ENCODE peak calls at places on chromosome 18, in ten cellular contexts. One of them, this sample, is unnamed.

GRCh38 chr18:22031581-22031980 is 137.8 kb upstream of the GATA6 start:
- DNase-seq in Peyer's patch: no peak
- DNase-seq in OCI-LY7: no peak
- DNase-seq in small intestine: no peak
- DNase-seq in PC-3: peak; percentile 62
- DNase-seq in sigmoid colon: no peak
- DNase-seq in endothelial cell of umbilical vein: no peak
- DNase-seq in iPS DF 6.9: no peak
- DNase-seq in left ventricle myocardium inferior: no peak
- DNase-seq in AG04450: no peak
- DNase-seq in this sample: no peak

GRCh38 chr18:41906528-41907256 is 48.3 kb upstream of the PIK3C3 start:
- DNase-seq in Peyer's patch: no peak
- DNase-seq in OCI-LY7: peak; percentile 15
- DNase-seq in small intestine: peak; percentile 31
- DNase-seq in PC-3: peak; percentile 61
- DNase-seq in sigmoid colon: no peak
- DNase-seq in endothelial cell of umbilical vein: peak; percentile 47
- DNase-seq in iPS DF 6.9: peak; percentile 13
- DNase-seq in left ventricle myocardium inferior: no peak
- DNase-seq in AG04450: peak; percentile 39
- DNase-seq in this sample: peak; percentile 34

GRCh38 chr18:76452357-76452756 is 42.7 kb downstream of the ZNF516 start:
- DNase-seq in Peyer's patch: no peak
- DNase-seq in OCI-LY7: no peak
- DNase-seq in small intestine: no peak
- DNase-seq in PC-3: no peak
- DNase-seq in sigmoid colon: peak; percentile 61
- DNase-seq in endothelial cell of umbilical vein: no peak
- DNase-seq in iPS DF 6.9: no peak
- DNase-seq in left ventricle myocardium inferior: no peak
- DNase-seq in AG04450: no peak
- DNase-seq in this sample: no peak

GRCh38 chr18:79493801-79494211 is 98.1 kb downstream of the NFATC1 start:
- DNase-seq in Peyer's patch: peak; percentile 44
- DNase-seq in OCI-LY7: no peak
- DNase-seq in small intestine: no peak
- DNase-seq in PC-3: no peak
- DNase-seq in sigmoid colon: peak; percentile 55
- DNase-seq in endothelial cell of umbilical vein: no peak
- DNase-seq in iPS DF 6.9: no peak
- DNase-seq in left ventricle myocardium inferior: peak; percentile 13
- DNase-seq in AG04450: no peak
- DNase-seq in this sample: no peak

GRCh38 chr18:8084160-8084559 is 517.0 kb downstream of the PTPRM start:
- DNase-seq in Peyer's patch: no peak
- DNase-seq in OCI-LY7: peak; percentile 20
- DNase-seq in small intestine: peak; percentile 12
- DNase-seq in PC-3: peak; percentile 82
- DNase-seq in sigmoid colon: no peak
- DNase-seq in endothelial cell of umbilical vein: peak; percentile 43
- DNase-seq in iPS DF 6.9: peak; percentile 94
- DNase-seq in left ventricle myocardium inferior: no peak
- DNase-seq in AG04450: peak; percentile 6
- DNase-seq in this sample: no peak

GRCh38 chr18:30903566-30903965 is 139.0 kb downstream of the DSC3 start:
- DNase-seq in Peyer's patch: no peak
- DNase-seq in OCI-LY7: no peak
- DNase-seq in small intestine: no peak
- DNase-seq in PC-3: peak; percentile 93
- DNase-seq in sigmoid colon: no peak
- DNase-seq in endothelial cell of umbilical vein: no peak
- DNase-seq in iPS DF 6.9: no peak
- DNase-seq in left ventricle myocardium inferior: no peak
- DNase-seq in AG04450: no peak
- DNase-seq in this sample: peak; percentile 2

GRCh38 chr18:74513149-74513882 is 17.2 kb downstream of the CNDP2 start:
- DNase-seq in Peyer's patch: peak; percentile 44
- DNase-seq in OCI-LY7: no peak
- DNase-seq in small intestine: no peak
- DNase-seq in PC-3: no peak
- DNase-seq in sigmoid colon: peak; percentile 60
- DNase-seq in endothelial cell of umbilical vein: no peak
- DNase-seq in iPS DF 6.9: no peak
- DNase-seq in left ventricle myocardium inferior: no peak
- DNase-seq in AG04450: no peak
- DNase-seq in this sample: no peak

GRCh38 chr18:11739893-11740292 is 50.8 kb downstream of the GNAL start:
- DNase-seq in Peyer's patch: no peak
- DNase-seq in OCI-LY7: no peak
- DNase-seq in small intestine: no peak
- DNase-seq in PC-3: no peak
- DNase-seq in sigmoid colon: no peak
- DNase-seq in endothelial cell of umbilical vein: no peak
- DNase-seq in iPS DF 6.9: no peak
- DNase-seq in left ventricle myocardium inferior: no peak
- DNase-seq in AG04450: no peak
- DNase-seq in this sample: no peak

GRCh38 chr18:57909620-57910019 is 106.5 kb upstream of the ATP8B1 start:
- DNase-seq in Peyer's patch: peak; percentile 87
- DNase-seq in OCI-LY7: no peak
- DNase-seq in small intestine: peak; percentile 88
- DNase-seq in PC-3: peak; percentile 47
- DNase-seq in sigmoid colon: no peak
- DNase-seq in endothelial cell of umbilical vein: no peak
- DNase-seq in iPS DF 6.9: no peak
- DNase-seq in left ventricle myocardium inferior: no peak
- DNase-seq in AG04450: no peak
- DNase-seq in this sample: no peak

GRCh38 chr18:4391859-4392258 is 63.2 kb downstream of the DLGAP1 start:
- DNase-seq in Peyer's patch: no peak
- DNase-seq in OCI-LY7: peak; percentile 8
- DNase-seq in small intestine: no peak
- DNase-seq in PC-3: no peak
- DNase-seq in sigmoid colon: no peak
- DNase-seq in endothelial cell of umbilical vein: no peak
- DNase-seq in iPS DF 6.9: no peak
- DNase-seq in left ventricle myocardium inferior: no peak
- DNase-seq in AG04450: no peak
- DNase-seq in this sample: no peak

GRCh38 chr18:8403713-8404112 is 205.5 kb upstream of the RAB12 start:
- DNase-seq in Peyer's patch: no peak
- DNase-seq in OCI-LY7: no peak
- DNase-seq in small intestine: no peak
- DNase-seq in PC-3: no peak
- DNase-seq in sigmoid colon: no peak
- DNase-seq in endothelial cell of umbilical vein: no peak
- DNase-seq in iPS DF 6.9: no peak
- DNase-seq in left ventricle myocardium inferior: no peak
- DNase-seq in AG04450: no peak
- DNase-seq in this sample: no peak

GRCh38 chr18:65606551-65607130 is 144.2 kb upstream of the CDH7 start:
- DNase-seq in Peyer's patch: no peak
- DNase-seq in OCI-LY7: no peak
- DNase-seq in small intestine: no peak
- DNase-seq in PC-3: peak; percentile 40
- DNase-seq in sigmoid colon: no peak
- DNase-seq in endothelial cell of umbilical vein: peak; percentile 34
- DNase-seq in iPS DF 6.9: no peak
- DNase-seq in left ventricle myocardium inferior: no peak
- DNase-seq in AG04450: no peak
- DNase-seq in this sample: no peak

GRCh38 chr18:7482342-7482741 is 84.8 kb upstream of the PTPRM start:
- DNase-seq in Peyer's patch: no peak
- DNase-seq in OCI-LY7: no peak
- DNase-seq in small intestine: no peak
- DNase-seq in PC-3: no peak
- DNase-seq in sigmoid colon: no peak
- DNase-seq in endothelial cell of umbilical vein: no peak
- DNase-seq in iPS DF 6.9: no peak
- DNase-seq in left ventricle myocardium inferior: no peak
- DNase-seq in AG04450: no peak
- DNase-seq in this sample: no peak

GRCh38 chr18:9922592-9923308 is 8.9 kb downstream of the VAPA start:
- DNase-seq in Peyer's patch: no peak
- DNase-seq in OCI-LY7: no peak
- DNase-seq in small intestine: no peak
- DNase-seq in PC-3: no peak
- DNase-seq in sigmoid colon: no peak
- DNase-seq in endothelial cell of umbilical vein: no peak
- DNase-seq in iPS DF 6.9: no peak
- DNase-seq in left ventricle myocardium inferior: no peak
- DNase-seq in AG04450: no peak
- DNase-seq in this sample: no peak

GRCh38 chr18:74420491-74420890 is 36.6 kb downstream of the DIPK1C start:
- DNase-seq in Peyer's patch: no peak
- DNase-seq in OCI-LY7: no peak
- DNase-seq in small intestine: no peak
- DNase-seq in PC-3: no peak
- DNase-seq in sigmoid colon: peak; percentile 76
- DNase-seq in endothelial cell of umbilical vein: no peak
- DNase-seq in iPS DF 6.9: no peak
- DNase-seq in left ventricle myocardium inferior: peak; percentile 41
- DNase-seq in AG04450: no peak
- DNase-seq in this sample: no peak

GRCh38 chr18:63247506-63248394 is 71.8 kb downstream of the BCL2 start:
- DNase-seq in Peyer's patch: no peak
- DNase-seq in OCI-LY7: no peak
- DNase-seq in small intestine: no peak
- DNase-seq in PC-3: no peak
- DNase-seq in sigmoid colon: no peak
- DNase-seq in endothelial cell of umbilical vein: no peak
- DNase-seq in iPS DF 6.9: no peak
- DNase-seq in left ventricle myocardium inferior: no peak
- DNase-seq in AG04450: no peak
- DNase-seq in this sample: no peak

GRCh38 chr18:63241317-63241712 is 78.3 kb downstream of the BCL2 start:
- DNase-seq in Peyer's patch: no peak
- DNase-seq in OCI-LY7: no peak
- DNase-seq in small intestine: no peak
- DNase-seq in PC-3: no peak
- DNase-seq in sigmoid colon: no peak
- DNase-seq in endothelial cell of umbilical vein: no peak
- DNase-seq in iPS DF 6.9: no peak
- DNase-seq in left ventricle myocardium inferior: no peak
- DNase-seq in AG04450: no peak
- DNase-seq in this sample: no peak

GRCh38 chr18:63241739-63242138 is 77.8 kb downstream of the BCL2 start:
- DNase-seq in Peyer's patch: no peak
- DNase-seq in OCI-LY7: no peak
- DNase-seq in small intestine: peak; percentile 65
- DNase-seq in PC-3: no peak
- DNase-seq in sigmoid colon: no peak
- DNase-seq in endothelial cell of umbilical vein: no peak
- DNase-seq in iPS DF 6.9: no peak
- DNase-seq in left ventricle myocardium inferior: no peak
- DNase-seq in AG04450: no peak
- DNase-seq in this sample: no peak

GRCh38 chr18:63240541-63241316 is 78.8 kb downstream of the BCL2 start:
- DNase-seq in Peyer's patch: no peak
- DNase-seq in OCI-LY7: no peak
- DNase-seq in small intestine: no peak
- DNase-seq in PC-3: no peak
- DNase-seq in sigmoid colon: no peak
- DNase-seq in endothelial cell of umbilical vein: no peak
- DNase-seq in iPS DF 6.9: no peak
- DNase-seq in left ventricle myocardium inferior: no peak
- DNase-seq in AG04450: no peak
- DNase-seq in this sample: no peak

DNA sequence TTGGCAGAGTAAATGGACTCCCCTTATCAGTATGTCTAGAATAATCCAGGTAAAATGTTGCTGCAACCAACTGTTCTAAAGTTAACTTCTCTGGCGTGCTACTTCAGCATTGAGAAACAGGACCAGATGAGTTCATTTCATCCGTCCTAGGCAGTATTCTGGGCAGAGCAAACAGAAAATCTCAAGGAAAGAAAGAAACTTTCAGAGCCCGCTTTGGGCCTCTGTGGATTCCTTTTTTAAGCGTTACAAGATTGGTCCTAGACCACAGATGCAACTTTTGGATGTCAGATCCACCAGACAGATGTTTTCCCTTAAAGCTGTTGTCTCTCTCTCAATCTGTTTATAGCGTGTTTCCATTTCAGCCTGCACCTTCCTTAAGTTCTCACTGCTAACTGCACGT is 75.0 kb downstream of the BCL2 start:
- DNase-seq in Peyer's patch: no peak
- DNase-seq in OCI-LY7: no peak
- DNase-seq in small intestine: no peak
- DNase-seq in PC-3: no peak
- DNase-seq in sigmoid colon: no peak
- DNase-seq in endothelial cell of umbilical vein: no peak
- DNase-seq in iPS DF 6.9: no peak
- DNase-seq in left ventricle myocardium inferior: no peak
- DNase-seq in AG04450: no peak
- DNase-seq in this sample: no peak
- H3K27ac ChIP-seq in Peyer's patch: no peak overlapping the region
- H3K27ac ChIP-seq in OCI-LY7: no peak overlapping the region
- H3K27ac ChIP-seq in small intestine: peak overlapping the region; percentile 9
- H3K27ac ChIP-seq in PC-3: no peak overlapping the region
- H3K27ac ChIP-seq in sigmoid colon: peak overlapping the region; percentile 23
- H3K27ac ChIP-seq in endothelial cell of umbilical vein: no peak overlapping the region
- H3K27ac ChIP-seq in iPS DF 6.9: no peak overlapping the region
- H3K27ac ChIP-seq in left ventricle myocardium inferior: peak overlapping the region; percentile 38
- H3K27ac ChIP-seq in AG04450: no peak overlapping the region
- H3K27ac ChIP-seq in this sample: no peak overlapping the region

GRCh38 chr18:71398530-71398929 is 1109.7 kb downstream of the SOCS6 start:
- DNase-seq in Peyer's patch: no peak
- DNase-seq in OCI-LY7: no peak
- DNase-seq in small intestine: no peak
- DNase-seq in PC-3: peak; percentile 52
- DNase-seq in sigmoid colon: no peak
- DNase-seq in endothelial cell of umbilical vein: peak; percentile 35
- DNase-seq in iPS DF 6.9: no peak
- DNase-seq in left ventricle myocardium inferior: no peak
- DNase-seq in AG04450: no peak
- DNase-seq in this sample: no peak
- H3K9me3 ChIP-seq in Peyer's patch: no peaks in the 10 kb centered on the region
- H3K9me3 ChIP-seq in OCI-LY7: no peaks in the 10 kb centered on the region
- H3K9me3 ChIP-seq in small intestine: no peaks in the 10 kb centered on the region
- H3K9me3 ChIP-seq in PC-3: no peaks in the 10 kb centered on the region
- H3K9me3 ChIP-seq in sigmoid colon: no peaks in the 10 kb centered on the region
- H3K9me3 ChIP-seq in endothelial cell of umbilical vein: no peaks in the 10 kb centered on the region
- H3K9me3 ChIP-seq in iPS DF 6.9: no peaks in the 10 kb centered on the region
- H3K9me3 ChIP-seq in left ventricle myocardium inferior: no peaks in the 10 kb centered on the region
- H3K9me3 ChIP-seq in AG04450: no peaks in the 10 kb centered on the region
- H3K9me3 ChIP-seq in this sample: no peaks in the 10 kb centered on the region

GRCh38 chr18:47284691-47285370 is 33.4 kb upstream of the SKOR2 start:
- DNase-seq in Peyer's patch: no peak
- DNase-seq in OCI-LY7: no peak
- DNase-seq in small intestine: no peak
- DNase-seq in PC-3: no peak
- DNase-seq in sigmoid colon: no peak
- DNase-seq in endothelial cell of umbilical vein: no peak
- DNase-seq in iPS DF 6.9: no peak
- DNase-seq in left ventricle myocardium inferior: no peak
- DNase-seq in AG04450: no peak
- DNase-seq in this sample: no peak
- H3K4me3 ChIP-seq in Peyer's patch: no peak overlapping the region
- H3K4me3 ChIP-seq in OCI-LY7: no peak overlapping the region
- H3K4me3 ChIP-seq in small intestine: no peak overlapping the region
- H3K4me3 ChIP-seq in PC-3: no peak overlapping the region
- H3K4me3 ChIP-seq in sigmoid colon: no peak overlapping the region
- H3K4me3 ChIP-seq in endothelial cell of umbilical vein: no peak overlapping the region
- H3K4me3 ChIP-seq in iPS DF 6.9: no peak overlapping the region
- H3K4me3 ChIP-seq in left ventricle myocardium inferior: no peak overlapping the region
- H3K4me3 ChIP-seq in AG04450: no peak overlapping the region
- H3K4me3 ChIP-seq in this sample: no peak overlapping the region

GRCh38 chr18:48600746-48601090 is 61.9 kb downstream of the CTIF start:
- DNase-seq in Peyer's patch: no peak
- DNase-seq in OCI-LY7: no peak
- DNase-seq in small intestine: no peak
- DNase-seq in PC-3: no peak
- DNase-seq in sigmoid colon: no peak
- DNase-seq in endothelial cell of umbilical vein: no peak
- DNase-seq in iPS DF 6.9: no peak
- DNase-seq in left ventricle myocardium inferior: no peak
- DNase-seq in AG04450: no peak
- DNase-seq in this sample: no peak
- H3K27ac ChIP-seq in Peyer's patch: no peak overlapping the region
- H3K27ac ChIP-seq in OCI-LY7: no peak overlapping the region
- H3K27ac ChIP-seq in small intestine: no peak overlapping the region
- H3K27ac ChIP-seq in PC-3: no peak overlapping the region
- H3K27ac ChIP-seq in sigmoid colon: no peak overlapping the region
- H3K27ac ChIP-seq in endothelial cell of umbilical vein: no peak overlapping the region
- H3K27ac ChIP-seq in iPS DF 6.9: no peak overlapping the region
- H3K27ac ChIP-seq in left ventricle myocardium inferior: peak overlapping the region; percentile 67
- H3K27ac ChIP-seq in AG04450: peak overlapping the region; percentile 21
- H3K27ac ChIP-seq in this sample: no peak overlapping the region

This sample was measured in PC-9.